ENCODE peak calls at places on chromosomes 1 and 21, in ten cellular contexts. O is fibroblast of lung, C is MM.1S, W is colonic mucosa, Y is adipocyte, D is HCT116, Z is neural progenitor cell, J is H9, E is IMR-90, H is H1. F is an unnamed sample.

GRCh38 chr21:29258626-29259335 is 39.9 kb upstream of the BACH1 start:
- DNase-seq in D (no peak), E (peak), O (peak), Z (no peak), C (no peak), J (no peak), H (no peak), W (no peak), Y (peak), F (peak)

GRCh38 chr1:2306151-2306978 is 78.2 kb downstream of the SKI start:
- DNase-seq in H (no peak), O (no peak), W (no peak), Y (no peak), C (no peak), J (peak), E (no peak), D (no peak), Z (no peak), F (no peak)

GRCh38 chr1:48931571-48932251 is 155.0 kb upstream of the BEND5 start:
- DNase-seq in O (peak), D (no peak), W (no peak), Z (no peak), E (no peak), J (no peak), C (no peak), H (no peak), Y (peak), F (peak)

GRCh38 chr1:53060580-53060979 is 1.4 kb upstream of the PODN start:
- DNase-seq in E (peak), C (no peak), Y (peak), W (no peak), H (no peak), Z (no peak), D (no peak), O (peak), J (no peak), F (no peak)

GRCh38 chr1:85142753-85143152 is 58.1 kb downstream of the SYDE2 start:
- DNase-seq in Y (no peak), W (no peak), H (no peak), E (no peak), C (no peak), Z (no peak), D (no peak), O (no peak), J (no peak), F (no peak)

GRCh38 chr1:240337795-240338194 is 246.1 kb downstream of the FMN2 start:
- DNase-seq in Z (no peak), O (peak), E (peak), J (no peak), H (no peak), Y (peak), C (no peak), W (no peak), D (no peak), F (no peak)

GRCh38 chr1:63729227-63729620 is 44.6 kb upstream of the ROR1 start:
- DNase-seq in Y (no peak), C (no peak), D (no peak), J (no peak), H (no peak), E (no peak), Z (no peak), W (no peak), O (peak), F (no peak)

GRCh38 chr1:204846546-204846945 is 24.1 kb upstream of the NFASC start:
- DNase-seq in E (no peak), Z (no peak), Y (no peak), C (no peak), W (no peak), D (no peak), H (no peak), O (no peak), J (no peak), F (no peak)

GRCh38 chr21:28229811-28230210 is 762.9 kb downstream of the LTN1 start:
- DNase-seq in H (no peak), D (no peak), E (peak), Z (no peak), W (no peak), C (no peak), O (peak), Y (peak), J (no peak), F (peak)

GRCh38 chr1:38114231-38114630 is 67.6 kb upstream of the POU3F1 start:
- DNase-seq in W (no peak), C (no peak), J (no peak), Y (no peak), E (no peak), D (no peak), Z (no peak), H (no peak), O (peak), F (peak)

GRCh38 chr1:90475623-90476022 is 241.5 kb downstream of the BARHL2 start:
- DNase-seq in Z (no peak), J (no peak), D (peak), C (no peak), W (no peak), O (peak), Y (peak), E (peak), H (no peak), F (no peak)

GRCh38 chr1:214416417-214417212 is 134.8 kb downstream of the PTPN14 start:
- DNase-seq in E (peak), Y (peak), J (no peak), O (peak), D (no peak), H (no peak), Z (no peak), C (no peak), W (no peak), F (peak)

GRCh38 chr1:2316451-2316940 is 74.9 kb downstream of the MORN1 start:
- DNase-seq in Z (no peak), W (no peak), J (no peak), C (no peak), O (peak), E (peak), D (no peak), H (no peak), Y (peak), F (no peak)

GRCh38 chr1:14513084-14513483 is 85.4 kb upstream of the KAZN start:
- DNase-seq in D (no peak), C (no peak), W (no peak), O (no peak), Z (peak), H (no peak), Y (no peak), E (no peak), J (no peak), F (no peak)

GRCh38 chr1:158199840-158200239 is 19.1 kb downstream of the CD1D start:
- DNase-seq in C (no peak), Z (no peak), D (no peak), J (no peak), W (no peak), O (no peak), Y (no peak), H (no peak), E (peak), F (no peak)

GRCh38 chr1:169100883-169101214 is 5.6 kb upstream of the ATP1B1 start:
- DNase-seq in O (no peak), D (no peak), J (no peak), H (no peak), Z (no peak), Y (no peak), W (peak), C (no peak), E (no peak), F (no peak)

GRCh38 chr21:25646541-25646940 is 7.5 kb downstream of the JAM2 start:
- DNase-seq in C (no peak), H (no peak), Y (no peak), W (no peak), E (no peak), O (no peak), J (no peak), Z (peak), D (no peak), F (no peak)

DNA sequence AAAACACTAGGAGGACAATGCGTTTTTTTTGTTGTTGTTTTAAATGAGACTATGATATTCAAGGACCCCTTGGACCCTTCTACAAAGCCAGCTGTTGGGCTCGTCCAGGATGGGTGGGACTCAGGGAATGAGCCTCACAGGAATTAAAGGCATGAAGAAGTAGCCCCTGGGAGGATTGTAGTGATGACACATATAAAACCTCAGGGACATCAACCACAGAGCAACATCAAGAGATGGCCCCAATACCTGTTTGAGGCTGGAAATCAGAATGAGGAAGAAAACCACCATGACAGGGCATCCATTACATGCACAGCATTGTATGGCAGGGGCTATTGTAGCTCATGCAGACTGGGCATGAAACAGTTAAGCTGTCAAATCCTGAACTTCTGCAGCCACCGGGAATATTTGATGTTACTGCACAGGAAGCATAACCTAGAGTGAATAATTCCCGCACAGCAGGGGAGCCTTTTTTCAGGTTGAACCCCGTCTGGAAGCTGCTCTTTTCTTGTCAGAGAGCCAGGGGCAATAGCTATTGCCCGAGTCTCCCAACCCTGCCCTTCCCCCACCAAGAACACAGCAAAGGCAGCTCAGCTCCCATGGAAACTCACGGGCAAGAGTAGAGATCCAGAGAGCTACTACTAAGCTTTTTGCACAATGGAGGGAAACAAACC is 140.2 kb upstream of the FGGY start:
- DNase-seq in C (no peak), H (no peak), W (no peak), Z (peak), O (peak), Y (no peak), E (no peak), D (peak), J (no peak), F (peak)
- H3K9ac ChIP-seq in C (no peak), H (no peak), W (no peak), Z (no peak), O (no peak), Y (peak), E (no peak), D (no peak), J (no peak), F (no peak)

DNA sequence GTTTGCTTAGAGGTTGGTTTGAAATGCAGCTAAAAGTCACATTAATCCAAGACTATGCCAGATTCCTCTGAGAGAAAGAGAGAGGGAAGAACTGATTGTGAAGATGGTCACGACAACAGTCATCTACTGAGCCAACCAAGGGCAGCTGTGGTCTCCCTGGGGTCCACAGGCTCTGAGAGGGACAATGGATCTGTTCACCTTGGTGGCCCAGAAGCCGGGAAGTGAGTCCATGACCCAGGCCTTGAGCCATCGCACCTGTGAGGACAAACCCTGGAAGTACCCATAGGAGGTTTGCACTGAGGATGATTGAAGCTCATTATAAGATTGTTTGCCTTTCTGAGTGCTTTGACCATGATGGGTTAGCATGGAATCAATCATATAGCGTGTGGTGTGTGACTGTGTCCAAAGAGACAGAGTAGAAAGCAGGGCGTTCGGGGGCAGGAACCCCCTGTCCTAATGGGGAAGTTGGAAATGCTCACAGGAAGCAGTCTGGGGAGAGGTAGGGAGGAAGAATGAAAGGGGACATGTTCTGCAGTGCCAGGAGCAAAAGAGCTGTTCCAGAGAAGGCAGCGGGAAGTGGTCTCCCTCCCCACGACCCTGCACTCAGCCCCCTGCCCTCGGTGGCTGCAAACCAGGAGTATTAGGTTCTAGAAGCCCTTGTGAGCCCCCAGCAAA is 47.1 kb downstream of the UMODL1 start:
- DNase-seq in E (no peak), J (no peak), W (no peak), H (no peak), O (no peak), C (no peak), D (no peak), Y (no peak), Z (no peak), F (no peak)
- H3K9ac ChIP-seq in E (no peak), J (no peak), W (no peak), H (no peak), O (no peak), C (peak), D (no peak), Y (no peak), Z (no peak), F (no peak)

DNA sequence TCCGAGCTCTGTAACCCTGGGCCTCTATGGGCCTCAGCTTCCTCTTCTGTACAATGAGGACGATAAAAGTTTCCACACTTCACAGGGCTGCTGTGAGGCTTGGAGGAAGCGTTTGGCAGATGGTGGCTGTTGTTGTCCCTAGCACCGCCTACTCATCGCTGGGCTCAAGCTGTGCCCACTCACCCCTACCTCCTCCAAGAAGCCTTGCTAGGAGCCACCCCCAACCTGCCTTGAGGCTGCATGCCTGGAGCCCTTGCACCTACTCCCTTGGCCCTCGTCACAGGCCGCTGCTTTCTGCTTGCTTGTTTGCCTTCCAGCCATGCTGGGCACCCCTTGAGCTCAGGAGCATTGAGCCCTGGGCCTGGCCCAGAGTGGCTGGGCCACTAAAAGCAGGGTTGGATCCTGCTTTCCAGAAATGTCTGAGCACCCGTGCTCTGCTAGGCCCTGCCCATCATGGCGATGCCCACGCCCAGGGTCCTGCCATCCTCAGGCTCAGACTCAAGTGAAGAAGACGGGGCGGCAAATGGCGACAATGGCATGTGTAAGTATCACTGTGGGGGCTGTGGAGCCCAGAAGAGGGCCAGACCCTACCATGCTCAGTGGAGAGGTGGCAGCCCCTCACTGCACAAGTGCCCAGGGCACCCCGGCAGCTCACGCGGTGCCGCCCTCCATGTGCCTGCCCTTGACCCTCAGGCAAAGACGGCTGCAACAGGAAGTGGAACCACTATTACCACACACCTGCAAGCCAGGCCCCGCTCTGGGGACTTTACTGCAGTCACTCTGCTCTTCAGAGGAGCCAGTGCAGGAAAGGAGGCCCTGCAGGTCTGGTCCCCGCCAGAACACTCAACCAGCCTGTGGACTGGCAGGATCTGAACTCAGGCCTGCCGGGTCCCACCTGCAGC is 9.5 kb downstream of the SH3BGRL3 start:
- DNase-seq in O (no peak), D (no peak), E (no peak), W (no peak), J (no peak), Y (no peak), C (no peak), Z (peak), H (no peak), F (no peak)
- H3K9ac ChIP-seq in O (no peak), D (no peak), E (no peak), W (peak), J (no peak), Y (no peak), C (no peak), Z (no peak), H (no peak), F (no peak)

DNA sequence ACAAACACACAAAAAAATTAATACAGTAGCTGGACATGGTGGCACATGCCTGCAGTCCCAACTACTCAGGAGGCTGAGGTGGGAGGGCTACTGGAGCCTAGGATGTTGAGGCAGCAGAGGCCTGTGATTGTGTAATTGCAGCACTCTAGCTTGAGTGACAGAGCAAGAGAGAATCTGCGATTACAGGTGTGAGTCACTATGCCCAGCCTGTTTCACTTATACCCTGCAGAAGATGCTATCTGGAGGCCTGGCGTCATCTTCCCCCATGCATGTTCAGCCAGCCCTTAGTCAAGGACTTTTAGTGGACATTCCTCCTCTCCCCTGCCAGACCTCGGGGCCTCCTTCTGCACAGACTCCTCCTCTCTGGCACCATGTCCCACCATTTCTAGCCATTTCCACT is 36.3 kb upstream of the RCC2 start:
- DNase-seq in J (peak), Y (peak), Z (no peak), E (peak), D (no peak), O (peak), H (no peak), C (no peak), W (no peak), F (no peak)
- H3K9ac ChIP-seq in J (no peak), Y (no peak), Z (no peak), E (no peak), D (no peak), O (no peak), H (no peak), C (no peak), W (no peak), F (no peak)

DNA sequence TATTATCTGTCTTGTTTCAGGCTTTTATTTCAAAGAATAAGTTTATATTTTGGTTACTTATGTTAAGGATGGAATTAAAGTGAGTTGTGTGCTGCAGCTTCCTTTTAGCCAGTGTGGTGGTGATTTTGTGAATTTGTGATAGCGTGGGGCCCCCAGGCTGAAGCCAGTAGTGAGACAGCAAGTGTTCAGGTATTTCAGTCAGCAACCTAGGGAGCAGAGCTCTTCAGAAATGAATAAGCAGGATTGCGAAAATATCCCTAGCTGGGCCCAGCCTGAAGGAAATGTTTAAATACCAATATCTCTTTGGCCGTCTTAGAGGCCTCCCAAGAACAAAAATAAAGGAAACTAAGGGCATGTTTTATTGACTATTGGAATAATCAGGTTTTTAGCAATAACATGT is 150.8 kb upstream of the C1orf105 start:
- DNase-seq in Y (peak), E (peak), Z (no peak), C (no peak), J (no peak), W (no peak), H (no peak), D (no peak), O (peak), F (no peak)
- H3K9ac ChIP-seq in Y (peak), E (no peak), Z (no peak), C (no peak), J (no peak), W (no peak), H (no peak), D (no peak), O (no peak), F (no peak)

GRCh38 chr1:70221241-70222077 is at the start of gene SRSF11:
- DNase-seq in C (peak), H (peak), Z (peak), W (peak), Y (peak), D (peak), O (peak), J (peak), E (peak), F (peak)

GRCh38 chr1:70224954-70225353 is 3.8 kb downstream of the SRSF11 start:
- DNase-seq in Z (no peak), C (no peak), J (no peak), W (no peak), D (no peak), Y (no peak), O (peak), H (no peak), E (no peak), F (no peak)

GRCh38 chr1:70222716-70223235 is 1.6 kb downstream of the SRSF11 start:
- DNase-seq in Z (no peak), O (no peak), E (no peak), Y (peak), C (peak), D (no peak), J (no peak), W (no peak), H (no peak), F (peak)

GRCh38 chr1:70231474-70231873 is 10.3 kb downstream of the SRSF11 start:
- DNase-seq in D (no peak), C (no peak), O (no peak), H (no peak), J (no peak), W (no peak), E (no peak), Y (no peak), Z (no peak), F (no peak)

DNA sequence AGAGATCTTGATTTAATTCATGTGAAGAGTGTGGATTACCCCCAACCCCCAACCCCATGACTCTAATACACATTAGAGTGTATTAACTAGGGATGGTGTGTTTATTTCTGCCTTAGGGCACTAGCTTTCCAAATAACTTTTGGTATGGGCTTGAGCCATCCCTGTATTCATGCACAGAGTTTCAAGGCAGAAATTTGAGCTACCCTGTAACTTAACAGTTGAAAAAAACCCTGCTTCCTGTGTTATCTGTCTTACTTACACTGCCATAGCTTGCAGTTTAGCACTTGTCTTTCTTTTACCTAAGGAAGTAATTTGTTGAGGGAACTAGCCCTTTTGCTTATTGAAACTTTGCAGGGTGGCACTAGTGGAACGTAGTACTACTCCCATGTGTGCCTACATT is 6.3 kb downstream of the SRSF11 start:
- DNase-seq in Y (peak), O (no peak), C (peak), W (no peak), J (no peak), Z (no peak), E (peak), H (no peak), D (no peak), F (no peak)
- H3K9ac ChIP-seq in Y (no peak), O (no peak), C (no peak), W (no peak), J (no peak), Z (no peak), E (no peak), H (no peak), D (no peak), F (no peak)